ENCODE peak calls at places on chromosomes 13 and 19, in eight cellular contexts. One of them, this sample, is unnamed.

GRCh38 chr19:18291019-18291524 is 9.7 kb upstream of the JUND start:
- ATAC-seq in heart left ventricle: no peak
- ATAC-seq in IMR-90: no peak
- ATAC-seq in HepG2: no peak
- ATAC-seq in HCT116: no peak
- ATAC-seq in right lobe of liver: no peak
- ATAC-seq in gastrocnemius medialis: no peak
- ATAC-seq in upper lobe of left lung: no peak
- ATAC-seq in this sample: no peak

GRCh38 chr13:99693812-99694211 is 192.5 kb downstream of the TM9SF2 start:
- ATAC-seq in gastrocnemius medialis: no peak
- ATAC-seq in IMR-90: no peak
- ATAC-seq in HCT116: no peak
- ATAC-seq in heart left ventricle: no peak
- ATAC-seq in HepG2: no peak
- ATAC-seq in right lobe of liver: no peak
- ATAC-seq in upper lobe of left lung: no peak
- ATAC-seq in this sample: no peak

GRCh38 chr13:91085127-91085526 is 262.4 kb upstream of the MIR17HG start:
- ATAC-seq in gastrocnemius medialis: no peak
- ATAC-seq in upper lobe of left lung: no peak
- ATAC-seq in IMR-90: no peak
- ATAC-seq in HCT116: no peak
- ATAC-seq in heart left ventricle: no peak
- ATAC-seq in HepG2: no peak
- ATAC-seq in right lobe of liver: no peak
- ATAC-seq in this sample: no peak

GRCh38 chr19:19579533-19580361 is 38.7 kb downstream of the PBX4 start:
- ATAC-seq in IMR-90: no peak
- ATAC-seq in heart left ventricle: no peak
- ATAC-seq in HCT116: no peak
- ATAC-seq in upper lobe of left lung: no peak
- ATAC-seq in HepG2: no peak
- ATAC-seq in gastrocnemius medialis: no peak
- ATAC-seq in right lobe of liver: no peak
- ATAC-seq in this sample: no peak

GRCh38 chr13:99041788-99042187 is 63.9 kb upstream of the DOCK9 start:
- ATAC-seq in HCT116: no peak
- ATAC-seq in right lobe of liver: no peak
- ATAC-seq in IMR-90: no peak
- ATAC-seq in heart left ventricle: no peak
- ATAC-seq in HepG2: no peak
- ATAC-seq in gastrocnemius medialis: no peak
- ATAC-seq in upper lobe of left lung: no peak
- ATAC-seq in this sample: no peak

GRCh38 chr19:4555657-4556561 is 3.6 kb downstream of the SEMA6B start:
- ATAC-seq in gastrocnemius medialis: no peak
- ATAC-seq in upper lobe of left lung: no peak
- ATAC-seq in heart left ventricle: no peak
- ATAC-seq in right lobe of liver: no peak
- ATAC-seq in IMR-90: no peak
- ATAC-seq in HCT116: peak
- ATAC-seq in HepG2: no peak
- ATAC-seq in this sample: no peak

GRCh38 chr13:113102727-113103126 is 2.9 kb upstream of the F7 start:
- ATAC-seq in HepG2: no peak
- ATAC-seq in right lobe of liver: no peak
- ATAC-seq in heart left ventricle: no peak
- ATAC-seq in HCT116: no peak
- ATAC-seq in upper lobe of left lung: no peak
- ATAC-seq in IMR-90: no peak
- ATAC-seq in gastrocnemius medialis: no peak
- ATAC-seq in this sample: no peak

GRCh38 chr19:13881692-13882418 is 4.9 kb downstream of the NANOS3 start:
- ATAC-seq in HepG2: peak
- ATAC-seq in right lobe of liver: no peak
- ATAC-seq in HCT116: no peak
- ATAC-seq in upper lobe of left lung: no peak
- ATAC-seq in IMR-90: no peak
- ATAC-seq in gastrocnemius medialis: no peak
- ATAC-seq in heart left ventricle: no peak
- ATAC-seq in this sample: no peak

GRCh38 chr13:94329277-94329676 is 150.2 kb downstream of the DCT start:
- ATAC-seq in HepG2: no peak
- ATAC-seq in heart left ventricle: peak
- ATAC-seq in gastrocnemius medialis: peak
- ATAC-seq in upper lobe of left lung: no peak
- ATAC-seq in HCT116: no peak
- ATAC-seq in right lobe of liver: peak
- ATAC-seq in IMR-90: peak
- ATAC-seq in this sample: peak

GRCh38 chr19:3062165-3063105 is at the start of gene TLE5:
- ATAC-seq in IMR-90: peak
- ATAC-seq in heart left ventricle: peak
- ATAC-seq in right lobe of liver: peak
- ATAC-seq in HCT116: peak
- ATAC-seq in gastrocnemius medialis: peak
- ATAC-seq in upper lobe of left lung: peak
- ATAC-seq in HepG2: peak
- ATAC-seq in this sample: peak
- TF ChIP-seq POLR2A in IMR-90: no peak
- TF ChIP-seq POLR2A in heart left ventricle: no peak
- TF ChIP-seq POLR2A in right lobe of liver: no peak
- TF ChIP-seq POLR2A in HCT116: no peak
- TF ChIP-seq POLR2A in gastrocnemius medialis: peak
- TF ChIP-seq POLR2A in upper lobe of left lung: no peak
- TF ChIP-seq POLR2A in HepG2: no peak
- TF ChIP-seq POLR2A in this sample: no peak

DNA sequence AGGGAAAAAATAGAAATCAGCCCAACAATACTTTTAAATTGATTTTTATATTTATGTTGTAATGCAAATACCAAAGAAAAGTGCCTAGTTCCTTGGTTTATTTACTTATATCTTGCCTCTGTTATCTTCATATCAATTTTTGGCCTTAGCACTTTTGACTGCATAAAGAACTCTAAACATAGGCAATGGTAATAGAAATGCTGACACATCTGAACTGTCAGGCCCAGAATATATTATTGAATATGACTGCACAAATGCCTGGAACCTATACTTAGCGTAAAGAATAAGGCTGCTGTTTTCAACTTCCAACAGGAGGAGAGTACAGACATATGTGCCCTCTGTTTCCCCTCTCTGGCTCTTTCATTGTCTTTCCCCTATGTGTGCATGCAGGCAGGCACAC is 91.1 kb downstream of the DNAJC15 start:
- ATAC-seq in HepG2: no peak
- ATAC-seq in heart left ventricle: no peak
- ATAC-seq in right lobe of liver: no peak
- ATAC-seq in IMR-90: no peak
- ATAC-seq in upper lobe of left lung: no peak
- ATAC-seq in HCT116: no peak
- ATAC-seq in gastrocnemius medialis: no peak
- ATAC-seq in this sample: no peak
- TF ChIP-seq POLR2A in HepG2: no peak
- TF ChIP-seq POLR2A in heart left ventricle: no peak
- TF ChIP-seq POLR2A in right lobe of liver: no peak
- TF ChIP-seq POLR2A in IMR-90: no peak
- TF ChIP-seq POLR2A in upper lobe of left lung: no peak
- TF ChIP-seq POLR2A in HCT116: no peak
- TF ChIP-seq POLR2A in gastrocnemius medialis: no peak
- TF ChIP-seq POLR2A in this sample: no peak

DNA sequence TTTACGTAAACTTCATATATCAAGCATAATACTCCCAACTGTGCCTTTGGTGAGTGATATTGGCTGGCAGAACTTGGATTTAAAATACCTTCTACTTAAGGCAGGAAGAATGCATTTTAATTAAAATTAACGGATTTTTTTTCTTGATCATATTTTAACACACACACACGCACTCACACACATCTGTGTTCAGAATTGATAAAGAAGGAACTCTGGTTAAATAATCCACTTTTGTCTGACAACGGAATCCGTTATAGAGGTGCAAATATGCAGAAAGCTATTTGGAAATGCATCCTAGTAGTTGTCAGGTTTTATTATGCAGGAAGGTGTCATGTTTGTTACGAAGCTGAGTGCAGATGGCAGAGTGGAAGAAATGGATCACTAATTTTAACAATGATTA is 105.5 kb upstream of the ZNF536 start:
- ATAC-seq in HCT116: no peak
- ATAC-seq in right lobe of liver: no peak
- ATAC-seq in gastrocnemius medialis: no peak
- ATAC-seq in IMR-90: no peak
- ATAC-seq in upper lobe of left lung: no peak
- ATAC-seq in HepG2: no peak
- ATAC-seq in heart left ventricle: no peak
- ATAC-seq in this sample: no peak
- TF ChIP-seq POLR2A in HCT116: no peak
- TF ChIP-seq POLR2A in right lobe of liver: no peak
- TF ChIP-seq POLR2A in gastrocnemius medialis: no peak
- TF ChIP-seq POLR2A in IMR-90: no peak
- TF ChIP-seq POLR2A in upper lobe of left lung: no peak
- TF ChIP-seq POLR2A in HepG2: no peak
- TF ChIP-seq POLR2A in heart left ventricle: no peak
- TF ChIP-seq POLR2A in this sample: no peak

DNA sequence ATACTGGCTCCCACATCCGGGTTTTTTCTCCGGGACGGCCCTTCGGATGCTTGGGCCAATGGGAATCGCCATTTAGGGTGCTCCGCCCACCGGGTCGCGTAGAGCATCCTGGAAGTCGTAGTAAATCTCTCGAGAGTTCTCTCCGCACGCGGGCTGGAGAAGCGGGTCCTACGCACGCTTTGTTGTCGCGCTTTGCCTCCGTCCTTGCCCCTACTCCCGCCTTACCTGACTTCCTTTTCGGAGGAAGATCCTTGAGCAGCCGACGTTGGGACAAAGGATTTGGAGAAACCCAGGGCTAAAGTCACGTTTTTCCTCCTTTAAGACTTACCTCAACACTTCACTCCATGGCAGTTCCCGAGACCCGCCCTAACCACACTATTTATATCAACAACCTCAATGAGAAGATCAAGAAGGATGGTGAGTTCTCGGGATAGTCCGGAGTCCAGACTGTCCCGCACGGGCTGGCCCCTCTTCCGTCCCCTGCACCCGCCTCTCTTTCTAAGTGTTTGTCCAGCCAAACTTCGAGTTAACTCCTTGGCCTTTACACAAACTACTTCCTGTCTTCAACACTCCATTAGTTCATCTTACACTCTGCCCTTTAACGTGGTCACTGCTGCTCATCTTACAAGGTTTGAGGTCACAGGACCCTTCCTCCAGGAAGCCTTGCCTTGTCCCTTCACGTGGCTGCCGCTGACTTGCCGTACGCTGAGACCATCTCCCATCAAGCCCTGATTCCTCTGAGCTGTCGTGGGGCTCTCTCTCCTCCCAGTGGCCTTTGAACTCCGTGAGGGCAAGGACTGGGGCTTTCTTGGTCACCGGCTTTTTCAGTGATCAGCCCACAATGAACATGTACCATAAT is at the start of gene SNRPA:
- ATAC-seq in HCT116: peak
- ATAC-seq in right lobe of liver: peak
- ATAC-seq in upper lobe of left lung: peak
- ATAC-seq in gastrocnemius medialis: peak
- ATAC-seq in IMR-90: peak
- ATAC-seq in HepG2: peak
- ATAC-seq in heart left ventricle: peak
- ATAC-seq in this sample: peak
- TF ChIP-seq POLR2A in HCT116: peak
- TF ChIP-seq POLR2A in right lobe of liver: peak
- TF ChIP-seq POLR2A in upper lobe of left lung: peak
- TF ChIP-seq POLR2A in gastrocnemius medialis: peak
- TF ChIP-seq POLR2A in IMR-90: peak
- TF ChIP-seq POLR2A in HepG2: peak
- TF ChIP-seq POLR2A in heart left ventricle: peak
- TF ChIP-seq POLR2A in this sample: peak

DNA sequence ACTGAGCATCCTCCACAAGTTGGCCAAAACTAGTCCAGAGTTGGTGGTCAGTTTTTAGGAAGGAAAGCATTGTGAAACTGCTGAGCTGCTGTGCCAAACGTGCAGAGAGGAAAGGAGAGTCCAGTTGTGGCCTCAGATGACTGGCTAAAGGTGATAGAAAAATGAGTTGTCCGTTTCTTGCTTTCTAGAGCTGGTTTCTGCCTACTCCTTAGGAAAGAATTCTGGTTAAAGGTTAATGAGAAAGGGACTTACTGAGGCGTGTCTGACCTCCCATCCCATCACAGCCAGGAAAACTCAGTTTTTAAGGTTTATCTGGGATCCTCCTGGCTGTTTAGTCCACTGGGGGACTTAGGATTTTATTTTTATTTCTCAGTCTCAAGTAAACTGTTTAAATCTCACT is 1186.3 kb downstream of the UQCRFS1 start:
- ATAC-seq in heart left ventricle: no peak
- ATAC-seq in HCT116: no peak
- ATAC-seq in right lobe of liver: no peak
- ATAC-seq in IMR-90: no peak
- ATAC-seq in gastrocnemius medialis: no peak
- ATAC-seq in HepG2: no peak
- ATAC-seq in upper lobe of left lung: no peak
- ATAC-seq in this sample: no peak
- TF ChIP-seq POLR2A in heart left ventricle: no peak
- TF ChIP-seq POLR2A in HCT116: no peak
- TF ChIP-seq POLR2A in right lobe of liver: no peak
- TF ChIP-seq POLR2A in IMR-90: no peak
- TF ChIP-seq POLR2A in gastrocnemius medialis: no peak
- TF ChIP-seq POLR2A in HepG2: no peak
- TF ChIP-seq POLR2A in upper lobe of left lung: no peak
- TF ChIP-seq POLR2A in this sample: no peak

DNA sequence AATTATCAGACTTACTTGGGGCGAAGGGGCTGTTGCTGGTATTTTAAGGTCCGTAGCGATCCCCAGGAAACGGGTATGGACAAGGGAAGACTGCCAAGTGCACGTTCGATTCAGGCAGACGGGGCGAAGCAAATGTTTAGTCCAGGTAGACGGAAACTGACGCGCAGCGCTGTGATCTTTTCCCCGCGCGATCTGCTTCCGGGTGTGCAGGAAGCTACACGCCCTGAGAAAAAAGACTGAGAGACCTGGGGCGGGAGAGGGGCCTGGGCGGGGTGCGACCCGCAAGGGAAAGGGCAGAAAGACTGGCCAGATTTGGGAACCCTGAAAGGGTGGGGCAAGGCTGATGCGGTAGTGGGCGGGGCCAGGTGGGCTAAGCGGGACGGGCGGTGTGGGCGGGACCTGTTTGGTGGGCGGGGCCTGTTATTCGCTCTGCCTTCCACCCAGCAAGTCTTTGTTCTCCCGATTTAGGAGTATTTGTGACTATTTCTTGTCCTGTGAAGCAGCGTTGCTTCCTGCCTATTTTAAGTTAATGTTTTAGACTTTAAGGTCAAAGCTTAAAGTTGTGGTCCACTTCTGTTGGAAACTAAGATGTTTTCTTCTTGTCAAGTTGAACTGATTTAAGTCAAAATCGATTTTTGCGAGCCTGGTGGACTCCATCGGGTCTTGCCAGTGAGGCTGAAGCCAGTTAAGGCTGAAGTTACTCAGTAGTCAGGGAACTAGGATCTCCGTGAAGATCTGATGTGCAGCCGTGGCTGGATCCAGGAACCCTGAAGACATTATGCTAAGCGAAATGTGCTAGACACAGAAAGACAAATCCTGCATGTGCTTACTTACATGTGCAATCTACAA is at the start of gene ZNF836:
- ATAC-seq in heart left ventricle: peak
- ATAC-seq in IMR-90: peak
- ATAC-seq in HCT116: no peak
- ATAC-seq in upper lobe of left lung: peak
- ATAC-seq in HepG2: peak
- ATAC-seq in right lobe of liver: peak
- ATAC-seq in gastrocnemius medialis: peak
- ATAC-seq in this sample: peak
- TF ChIP-seq POLR2A in heart left ventricle: no peak
- TF ChIP-seq POLR2A in IMR-90: no peak
- TF ChIP-seq POLR2A in HCT116: no peak
- TF ChIP-seq POLR2A in upper lobe of left lung: no peak
- TF ChIP-seq POLR2A in HepG2: peak
- TF ChIP-seq POLR2A in right lobe of liver: no peak
- TF ChIP-seq POLR2A in gastrocnemius medialis: peak
- TF ChIP-seq POLR2A in this sample: no peak

This sample was measured in gastroesophageal sphincter.